ENCODE peak calls at places on chromosomes 5 and 9, in six cellular contexts. M, G, A, P, C and Q are unnamed samples.

GRCh38 chr5:114361724-114362196 is at the start of gene KCNN2:
- DNase-seq in M (peak), G (peak), A (no peak), P (peak), C (no peak), Q (no peak)

GRCh38 chr5:127517110-127517479 is 345 bp upstream of the PRRC1 start:
- DNase-seq in M (peak), G (no peak), A (peak), P (peak), C (no peak), Q (no peak)

GRCh38 chr5:96133337-96134094 is 171.9 kb upstream of the ELL2 start:
- DNase-seq in M (no peak), G (no peak), A (no peak), P (no peak), C (no peak), Q (no peak)

GRCh38 chr5:68932830-68933434 is 160.9 kb upstream of the SLC30A5 start:
- DNase-seq in M (peak), G (peak), A (no peak), P (no peak), C (no peak), Q (no peak)

GRCh38 chr9:131275332-131276106 is 791 bp downstream of the FAM78A start:
- DNase-seq in M (no peak), G (no peak), A (no peak), P (no peak), C (peak), Q (no peak)

GRCh38 chr5:15524712-15525111 is 24.7 kb downstream of the FBXL7 start:
- DNase-seq in M (no peak), G (no peak), A (no peak), P (no peak), C (no peak), Q (no peak)

GRCh38 chr5:53069626-53070025 is 39.9 kb downstream of the MOCS2 start:
- DNase-seq in M (peak), G (no peak), A (no peak), P (peak), C (no peak), Q (no peak)

GRCh38 chr5:102865510-102866314 is 110.6 kb downstream of the PAM start:
- DNase-seq in M (peak), G (peak), A (no peak), P (peak), C (peak), Q (no peak)

GRCh38 chr5:81962041-81962440 is 9.8 kb upstream of the ATG10 start:
- DNase-seq in M (no peak), G (no peak), A (no peak), P (no peak), C (no peak), Q (no peak)

GRCh38 chr5:159207222-159207615 is 2.1 kb downstream of the RNF145 start:
- DNase-seq in M (no peak), G (no peak), A (no peak), P (no peak), C (no peak), Q (no peak)

GRCh38 chr5:56693220-56693579 is 122.1 kb upstream of the MAP3K1 start:
- DNase-seq in M (no peak), G (no peak), A (no peak), P (no peak), C (no peak), Q (no peak)

GRCh38 chr5:90134381-90134780 is 275.2 kb downstream of the CETN3 start:
- DNase-seq in M (no peak), G (no peak), A (no peak), P (no peak), C (no peak), Q (no peak)

GRCh38 chr9:121738969-121739368 is 87.5 kb downstream of the DAB2IP start:
- DNase-seq in M (no peak), G (no peak), A (no peak), P (no peak), C (no peak), Q (no peak)

GRCh38 chr5:54743997-54744788 is 226.6 kb downstream of the SNX18 start:
- DNase-seq in M (peak), G (peak), A (no peak), P (peak), C (no peak), Q (peak)

GRCh38 chr5:8769631-8770030 is 776.2 kb downstream of the SEMA5A start:
- DNase-seq in M (no peak), G (no peak), A (no peak), P (peak), C (no peak), Q (no peak)

GRCh38 chr5:145681686-145682085 is 153.5 kb downstream of the PRELID2 start:
- DNase-seq in M (peak), G (peak), A (peak), P (peak), C (no peak), Q (no peak)

GRCh38 chr5:132257131-132258101 is at the start of gene PDLIM4:
- DNase-seq in M (no peak), G (no peak), A (no peak), P (no peak), C (no peak), Q (no peak)

GRCh38 chr5:1161832-1162229 is 39.6 kb upstream of the SLC6A19 start:
- DNase-seq in M (peak), G (no peak), A (peak), P (peak), C (no peak), Q (no peak)

GRCh38 chr5:96902876-96903275 is 26.6 kb downstream of the ERAP2 start:
- DNase-seq in M (no peak), G (no peak), A (no peak), P (no peak), C (no peak), Q (no peak)

GRCh38 chr9:4424891-4425290 is 65.4 kb upstream of the SLC1A1 start:
- DNase-seq in M (no peak), G (no peak), A (no peak), P (no peak), C (no peak), Q (no peak)

GRCh38 chr5:86679529-86679928 is 61.8 kb downstream of the COX7C start:
- DNase-seq in M (peak), G (peak), A (peak), P (peak), C (no peak), Q (no peak)

GRCh38 chr9:136533775-136534157 is 12.1 kb downstream of the NOTCH1 start:
- DNase-seq in M (no peak), G (no peak), A (no peak), P (peak), C (peak), Q (peak)

GRCh38 chr5:96125335-96125891 is 163.8 kb upstream of the ELL2 start:
- DNase-seq in M (no peak), G (no peak), A (no peak), P (no peak), C (no peak), Q (no peak)

GRCh38 chr5:122515709-122516431 is 203.8 kb downstream of the SNCAIP start:
- DNase-seq in M (peak), G (peak), A (peak), P (peak), C (no peak), Q (no peak)

GRCh38 chr9:89880161-89880560 is 275.3 kb downstream of the GADD45G start:
- DNase-seq in M (no peak), G (no peak), A (no peak), P (no peak), C (no peak), Q (no peak)

GRCh38 chr9:14383296-14383695 is 69.4 kb upstream of the NFIB start:
- DNase-seq in M (peak), G (no peak), A (no peak), P (peak), C (no peak), Q (no peak)

GRCh38 chr5:118651002-118651401 is 337.3 kb downstream of the DTWD2 start:
- DNase-seq in M (no peak), G (no peak), A (no peak), P (no peak), C (no peak), Q (no peak)

GRCh38 chr9:34310205-34310604 is 18.9 kb downstream of the KIF24 start:
- DNase-seq in M (no peak), G (no peak), A (no peak), P (peak), C (no peak), Q (no peak)

GRCh38 chr5:132639706-132640130 is 18.3 kb upstream of the IL13 start:
- DNase-seq in M (no peak), G (no peak), A (no peak), P (no peak), C (no peak), Q (no peak)

GRCh38 chr5:58922392-58923171 is 339.7 kb downstream of the RAB3C start:
- DNase-seq in M (no peak), G (no peak), A (peak), P (no peak), C (no peak), Q (no peak)

GRCh38 chr9:137452761-137453642 is 6.1 kb downstream of the NSMF start:
- DNase-seq in M (no peak), G (no peak), A (no peak), P (no peak), C (peak), Q (no peak)

GRCh38 chr9:91483189-91483691 is 59.6 kb upstream of the NFIL3 start:
- DNase-seq in M (no peak), G (no peak), A (no peak), P (no peak), C (no peak), Q (no peak)

GRCh38 chr5:57532513-57533497 is 50.2 kb upstream of the ACTBL2 start:
- DNase-seq in M (peak), G (no peak), A (no peak), P (peak), C (no peak), Q (no peak)

GRCh38 chr5:173670130-173670591 is 53.7 kb upstream of the BOD1 start:
- DNase-seq in M (no peak), G (no peak), A (no peak), P (no peak), C (no peak), Q (no peak)

GRCh38 chr5:76245571-76245970 is 157.5 kb upstream of the IQGAP2 start:
- DNase-seq in M (no peak), G (no peak), A (no peak), P (no peak), C (no peak), Q (no peak)